ENCODE peak calls at places on chromosomes 7 and 10, in four cellular contexts. One of them, this sample, is unnamed.

GRCh38 chr7:27686315-27686714 is 23.6 kb upstream of the HIBADH start:
- DNase-seq in GM12878: no peak
- DNase-seq in K562: no peak
- DNase-seq in HL-60: no peak
- DNase-seq in this sample: no peak

GRCh38 chr7:41059796-41060195 is 643.1 kb downstream of the INHBA start:
- DNase-seq in K562: no peak
- DNase-seq in GM12878: no peak
- DNase-seq in HL-60: no peak
- DNase-seq in this sample: no peak

GRCh38 chr10:45495438-45496152 is 121.6 kb downstream of the ALOX5 start:
- DNase-seq in GM12878: no peak
- DNase-seq in K562: peak; percentile 67
- DNase-seq in HL-60: peak; percentile 8
- DNase-seq in this sample: no peak

GRCh38 chr10:103636492-103636891 is 143.0 kb downstream of the NEURL1 start:
- DNase-seq in GM12878: no peak
- DNase-seq in K562: no peak
- DNase-seq in HL-60: no peak
- DNase-seq in this sample: no peak

GRCh38 chr7:107355616-107356015 is 114.2 kb upstream of the GPR22 start:
- DNase-seq in GM12878: no peak
- DNase-seq in K562: no peak
- DNase-seq in HL-60: no peak
- DNase-seq in this sample: no peak

GRCh38 chr7:121697731-121698396 is 175.1 kb upstream of the PTPRZ1 start:
- DNase-seq in HL-60: no peak
- DNase-seq in GM12878: no peak
- DNase-seq in K562: no peak
- DNase-seq in this sample: no peak

GRCh38 chr7:44087914-44088838 is 5.8 kb upstream of the POLM start:
- DNase-seq in GM12878: no peak
- DNase-seq in HL-60: no peak
- DNase-seq in K562: no peak
- DNase-seq in this sample: no peak

GRCh38 chr10:52768114-52768532 is 4.5 kb downstream of the MBL2 start:
- DNase-seq in GM12878: no peak
- DNase-seq in HL-60: no peak
- DNase-seq in K562: no peak
- DNase-seq in this sample: no peak

GRCh38 chr7:154493594-154493993 is 441.4 kb downstream of the DPP6 start:
- DNase-seq in K562: no peak
- DNase-seq in GM12878: no peak
- DNase-seq in HL-60: no peak
- DNase-seq in this sample: no peak

GRCh38 chr10:58435297-58435696 is 50.1 kb downstream of the TFAM start:
- DNase-seq in K562: peak; percentile 14
- DNase-seq in HL-60: no peak
- DNase-seq in GM12878: no peak
- DNase-seq in this sample: no peak

GRCh38 chr7:17638727-17639126 is 301.6 kb downstream of the SNX13 start:
- DNase-seq in HL-60: peak; percentile 28
- DNase-seq in K562: no peak
- DNase-seq in GM12878: no peak
- DNase-seq in this sample: no peak

GRCh38 chr10:101124933-101125332 is 6.2 kb upstream of the TLX1 start:
- DNase-seq in GM12878: no peak
- DNase-seq in K562: no peak
- DNase-seq in HL-60: no peak
- DNase-seq in this sample: no peak

GRCh38 chr7:39248693-39249090 is 271.0 kb downstream of the POU6F2 start:
- DNase-seq in K562: no peak
- DNase-seq in HL-60: no peak
- DNase-seq in GM12878: no peak
- DNase-seq in this sample: no peak

GRCh38 chr7:50142421-50143113 is 49.5 kb upstream of the ZPBP start:
- DNase-seq in GM12878: peak; percentile 24
- DNase-seq in K562: peak; percentile 55
- DNase-seq in HL-60: peak; percentile 13
- DNase-seq in this sample: no peak

GRCh38 chr10:65142641-65143435 is 1621.6 kb downstream of the REEP3 start:
- DNase-seq in HL-60: no peak
- DNase-seq in K562: no peak
- DNase-seq in GM12878: no peak
- DNase-seq in this sample: no peak

GRCh38 chr10:77082601-77083252 is 554.9 kb downstream of the KCNMA1 start:
- DNase-seq in K562: no peak
- DNase-seq in GM12878: no peak
- DNase-seq in HL-60: no peak
- DNase-seq in this sample: no peak

GRCh38 chr10:128914681-128915080 is 552.4 kb upstream of the MGMT start:
- DNase-seq in K562: no peak
- DNase-seq in GM12878: no peak
- DNase-seq in HL-60: no peak
- DNase-seq in this sample: no peak

GRCh38 chr10:13930123-13930522 is 343.4 kb downstream of the PRPF18 start:
- DNase-seq in HL-60: no peak
- DNase-seq in GM12878: no peak
- DNase-seq in K562: peak; percentile 68
- DNase-seq in this sample: no peak

GRCh38 chr10:13925924-13926435 is 339.2 kb downstream of the PRPF18 start:
- DNase-seq in HL-60: no peak
- DNase-seq in K562: no peak
- DNase-seq in GM12878: peak; percentile 30
- DNase-seq in this sample: no peak

GRCh38 chr10:13924020-13924725 is 337.4 kb downstream of the PRPF18 start:
- DNase-seq in K562: no peak
- DNase-seq in HL-60: no peak
- DNase-seq in GM12878: no peak
- DNase-seq in this sample: no peak

GRCh38 chr10:13922591-13922990 is 335.8 kb downstream of the PRPF18 start:
- DNase-seq in GM12878: no peak
- DNase-seq in HL-60: no peak
- DNase-seq in K562: no peak
- DNase-seq in this sample: no peak

DNA sequence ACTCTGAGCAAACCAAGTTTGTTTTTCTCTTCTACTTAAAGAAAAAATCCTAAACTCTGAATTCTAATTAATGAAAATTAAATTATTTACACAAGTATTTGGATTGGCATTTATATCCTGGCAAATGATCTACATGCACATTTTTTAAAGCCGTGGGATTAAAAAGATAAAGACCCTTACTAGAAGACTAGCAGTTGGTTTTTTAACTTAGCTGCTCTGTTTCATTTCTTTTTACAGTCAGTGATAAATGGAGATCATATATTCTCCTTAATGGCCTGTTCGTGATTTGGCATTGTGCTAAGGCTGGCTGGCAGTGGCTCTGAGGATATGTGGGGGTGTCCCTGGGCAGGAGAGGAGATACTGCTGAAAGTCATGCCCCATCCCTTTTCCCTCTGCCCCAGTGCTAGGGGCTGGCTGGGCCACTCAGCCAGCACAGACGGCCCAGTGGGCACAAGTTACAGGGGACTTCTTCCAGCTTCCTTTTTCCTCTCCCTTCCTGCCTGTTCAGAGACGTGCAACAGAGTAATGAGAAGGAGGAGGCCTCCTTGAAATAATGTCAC is 341.7 kb downstream of the PRPF18 start:
- DNase-seq in GM12878: no peak
- DNase-seq in HL-60: no peak
- DNase-seq in K562: no peak
- DNase-seq in this sample: no peak
- TF ChIP-seq SPI1 in GM12878: no peak
- TF ChIP-seq SPI1 in HL-60: no peak
- TF ChIP-seq SPI1 in K562: no peak
- TF ChIP-seq SPI1 in this sample: no peak

GRCh38 chr7:84783161-84783803 is 403.6 kb downstream of the SEMA3D start:
- DNase-seq in GM12878: no peak
- DNase-seq in K562: peak; percentile 24
- DNase-seq in HL-60: no peak
- DNase-seq in this sample: no peak

GRCh38 chr7:84786073-84786472 is 400.8 kb downstream of the SEMA3D start:
- DNase-seq in K562: no peak
- DNase-seq in GM12878: no peak
- DNase-seq in HL-60: no peak
- DNase-seq in this sample: no peak

GRCh38 chr7:84784450-84784849 is 402.4 kb downstream of the SEMA3D start:
- DNase-seq in GM12878: no peak
- DNase-seq in K562: no peak
- DNase-seq in HL-60: no peak
- DNase-seq in this sample: no peak

GRCh38 chr7:84780158-84781124 is 406.4 kb downstream of the SEMA3D start:
- DNase-seq in GM12878: no peak
- DNase-seq in HL-60: no peak
- DNase-seq in K562: peak; percentile 85
- DNase-seq in this sample: no peak

GRCh38 chr7:84781838-84782237 is 405.0 kb downstream of the SEMA3D start:
- DNase-seq in K562: no peak
- DNase-seq in GM12878: no peak
- DNase-seq in HL-60: no peak
- DNase-seq in this sample: no peak
- TF ChIP-seq SPI1 in K562: no peak
- TF ChIP-seq SPI1 in GM12878: no peak
- TF ChIP-seq SPI1 in HL-60: no peak
- TF ChIP-seq SPI1 in this sample: no peak

DNA sequence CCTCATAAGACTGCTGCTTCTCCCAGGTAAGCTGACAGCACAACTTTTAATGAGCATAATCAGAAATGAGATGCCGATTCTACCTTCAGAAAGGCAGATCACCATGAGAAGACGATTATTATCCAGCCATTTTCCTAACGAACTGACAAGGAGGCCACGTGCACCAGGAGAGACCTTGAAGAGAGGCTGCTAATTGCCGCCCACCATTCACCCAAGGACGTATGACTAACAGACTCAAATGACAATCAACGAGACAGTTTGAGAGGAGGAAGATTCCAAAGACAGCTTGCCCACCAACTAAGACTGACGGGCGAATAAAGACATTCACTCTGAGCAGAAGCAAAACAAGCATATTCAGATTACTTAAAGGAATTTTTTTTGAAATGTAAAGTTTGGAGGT is 301.9 kb upstream of the TAC1 start:
- DNase-seq in GM12878: no peak
- DNase-seq in HL-60: no peak
- DNase-seq in K562: no peak
- DNase-seq in this sample: no peak
- TF ChIP-seq SPI1 in GM12878: no peak
- TF ChIP-seq SPI1 in HL-60: no peak
- TF ChIP-seq SPI1 in K562: no peak
- TF ChIP-seq SPI1 in this sample: no peak

GRCh38 chr10:9895981-9896380 is 1121.7 kb upstream of the CELF2 start:
- DNase-seq in HL-60: no peak
- DNase-seq in GM12878: no peak
- DNase-seq in K562: no peak
- DNase-seq in this sample: no peak

GRCh38 chr10:9900765-9901164 is 1116.9 kb upstream of the CELF2 start:
- DNase-seq in K562: no peak
- DNase-seq in HL-60: no peak
- DNase-seq in GM12878: no peak
- DNase-seq in this sample: no peak

GRCh38 chr10:9895406-9895805 is 1122.3 kb upstream of the CELF2 start:
- DNase-seq in K562: no peak
- DNase-seq in GM12878: no peak
- DNase-seq in HL-60: no peak
- DNase-seq in this sample: no peak
- TF ChIP-seq SPI1 in K562: no peak
- TF ChIP-seq SPI1 in GM12878: no peak
- TF ChIP-seq SPI1 in HL-60: no peak
- TF ChIP-seq SPI1 in this sample: no peak

GRCh38 chr10:126215767-126216166 is 172.5 kb downstream of the ADAM12 start:
- DNase-seq in GM12878: no peak
- DNase-seq in K562: no peak
- DNase-seq in HL-60: no peak
- DNase-seq in this sample: no peak

GRCh38 chr10:126218174-126218573 is 170.1 kb downstream of the ADAM12 start:
- DNase-seq in K562: no peak
- DNase-seq in GM12878: no peak
- DNase-seq in HL-60: no peak
- DNase-seq in this sample: no peak

GRCh38 chr10:126214679-126215078 is 173.6 kb downstream of the ADAM12 start:
- DNase-seq in K562: no peak
- DNase-seq in GM12878: no peak
- DNase-seq in HL-60: no peak
- DNase-seq in this sample: no peak

GRCh38 chr10:126218778-126219649 is 169.3 kb downstream of the ADAM12 start:
- DNase-seq in HL-60: no peak
- DNase-seq in K562: no peak
- DNase-seq in GM12878: no peak
- DNase-seq in this sample: no peak

GRCh38 chr10:126216221-126216701 is 172.0 kb downstream of the ADAM12 start:
- DNase-seq in HL-60: no peak
- DNase-seq in GM12878: no peak
- DNase-seq in K562: no peak
- DNase-seq in this sample: no peak
- TF ChIP-seq SPI1 in HL-60: no peak
- TF ChIP-seq SPI1 in GM12878: no peak
- TF ChIP-seq SPI1 in K562: no peak
- TF ChIP-seq SPI1 in this sample: no peak

DNA sequence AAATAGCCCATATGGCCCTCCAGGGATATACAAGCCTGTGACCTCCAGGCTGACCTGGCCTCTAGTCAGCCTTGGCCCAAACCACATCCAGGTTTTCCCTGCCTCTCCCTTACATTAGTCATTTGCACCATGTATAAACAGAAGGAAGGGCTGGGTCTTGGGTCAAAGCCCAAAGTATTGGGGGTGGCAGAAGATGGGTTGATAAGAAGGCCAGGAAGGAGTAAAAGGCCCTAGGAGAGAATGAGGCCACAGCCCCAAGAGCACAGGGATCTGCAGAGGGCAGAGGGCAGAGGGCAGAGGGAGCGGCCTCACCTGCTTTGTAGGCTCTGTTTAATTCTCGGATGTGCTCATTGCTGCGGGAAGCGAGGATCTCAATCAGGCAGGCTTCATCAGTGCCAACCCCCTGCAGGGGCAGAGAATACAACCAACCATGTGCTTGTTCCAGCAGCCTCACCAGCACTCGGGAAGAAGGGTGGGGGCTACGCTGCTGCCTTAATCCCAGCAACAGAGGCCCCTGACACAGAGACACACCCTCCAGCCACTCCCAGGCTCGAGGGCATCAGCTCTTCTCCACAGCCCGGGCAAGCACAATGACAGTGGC is 31.3 kb downstream of the PLAC9 start:
- DNase-seq in GM12878: no peak
- DNase-seq in HL-60: no peak
- DNase-seq in K562: no peak
- DNase-seq in this sample: no peak
- TF ChIP-seq SPI1 in GM12878: no peak
- TF ChIP-seq SPI1 in HL-60: no peak
- TF ChIP-seq SPI1 in K562: no peak
- TF ChIP-seq SPI1 in this sample: no peak

DNA sequence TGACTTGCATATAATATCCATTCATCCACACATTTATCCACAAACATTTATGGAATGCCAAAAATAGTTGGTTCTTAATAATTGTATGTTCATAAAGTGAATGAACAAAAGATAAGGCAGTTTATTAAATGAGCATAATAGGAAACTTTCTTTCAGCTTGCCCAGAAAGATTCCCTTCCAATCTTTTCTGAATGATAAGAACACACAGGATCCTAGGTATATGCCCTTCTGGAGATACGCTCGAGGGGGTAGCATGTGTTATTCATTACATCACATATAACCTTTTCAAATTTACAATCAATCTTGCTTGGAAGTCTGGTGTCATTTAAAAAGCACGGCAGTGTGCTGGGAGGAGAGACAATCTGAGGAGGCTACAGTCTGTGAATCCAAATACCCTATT is 80.4 kb upstream of the PDK4 start:
- DNase-seq in GM12878: no peak
- DNase-seq in HL-60: no peak
- DNase-seq in K562: no peak
- DNase-seq in this sample: no peak
- TF ChIP-seq SPI1 in GM12878: no peak
- TF ChIP-seq SPI1 in HL-60: no peak
- TF ChIP-seq SPI1 in K562: no peak
- TF ChIP-seq SPI1 in this sample: no peak

This sample was measured in GM12891.